ENCODE peak calls at places on chromosome 16, in seven cellular contexts. C is non-pigmented ciliary epithelial cell; G is SIG-M5; F is small intestine; Y is renal cortical epithelial cell; V is dorsolateral prefrontal cortex; I is activated T-cell treated with anti-CD3 and anti-CD28 coated beads, Interleukin-2, amount 50 U/mL, for 4 hours. N is an unnamed sample.

GRCh38 chr16:8173111-8173644 is 417.1 kb downstream of the TMEM114 start:
- DNase-seq in I (no peak), F (peak), V (peak), Y (peak), G (peak), C (peak), N (no peak)

GRCh38 chr16:4556112-4556511 is at the start of gene C16orf96:
- DNase-seq in V (no peak), C (no peak), Y (peak), I (no peak), F (no peak), G (no peak), N (no peak)

GRCh38 chr16:23587726-23588125 is 8.4 kb downstream of the NDUFAB1 start:
- DNase-seq in Y (no peak), F (no peak), I (no peak), V (no peak), G (no peak), C (peak), N (no peak)

GRCh38 chr16:89246383-89246902 is 28.9 kb downstream of the ZNF778 start:
- DNase-seq in F (no peak), I (no peak), C (no peak), Y (no peak), V (no peak), G (no peak), N (no peak)

GRCh38 chr16:69194488-69194887 is 7.5 kb downstream of the SNTB2 start:
- DNase-seq in C (no peak), F (no peak), I (no peak), V (no peak), G (no peak), Y (no peak), N (no peak)

GRCh38 chr16:10509534-10510025 is 70.8 kb downstream of the EMP2 start:
- DNase-seq in I (peak), Y (peak), G (peak), C (peak), F (peak), V (peak), N (peak)

GRCh38 chr16:6258056-6258455 is 1074.6 kb upstream of the RBFOX1 start:
- DNase-seq in I (no peak), V (no peak), C (no peak), F (no peak), Y (no peak), G (no peak), N (no peak)

GRCh38 chr16:85393674-85394510 is 219.2 kb upstream of the GSE1 start:
- DNase-seq in Y (no peak), C (no peak), F (peak), I (peak), G (no peak), V (peak), N (no peak)

GRCh38 chr16:4272114-4272954 is 489 bp downstream of the TFAP4 start:
- DNase-seq in I (peak), C (no peak), V (peak), F (peak), Y (no peak), G (no peak), N (peak)

GRCh38 chr16:86355538-86355937 is 154.8 kb upstream of the FOXF1 start:
- DNase-seq in I (no peak), F (no peak), Y (no peak), G (no peak), V (no peak), C (peak), N (no peak)

GRCh38 chr16:13021996-13022395 is 120.6 kb downstream of the SHISA9 start:
- DNase-seq in V (no peak), F (no peak), I (no peak), Y (peak), C (no peak), G (no peak), N (no peak)

GRCh38 chr16:78045865-78046581 is 23.7 kb downstream of the CLEC3A start:
- DNase-seq in F (peak), C (peak), Y (peak), G (no peak), V (peak), I (no peak), N (no peak)

GRCh38 chr16:30747331-30747730 is 894 bp upstream of the PHKG2 start:
- DNase-seq in F (peak), G (no peak), I (no peak), Y (peak), C (no peak), V (no peak), N (no peak)

GRCh38 chr16:70656712-70657263 is 10.4 kb downstream of the IL34 start:
- DNase-seq in C (no peak), G (no peak), I (no peak), V (peak), F (no peak), Y (no peak), N (no peak)

GRCh38 chr16:90031186-90031930 is 12.1 kb upstream of the DBNDD1 start:
- DNase-seq in C (no peak), F (no peak), I (no peak), G (no peak), V (no peak), Y (no peak), N (no peak)

GRCh38 chr16:2180962-2181923 is 15.2 kb downstream of the CASKIN1 start:
- DNase-seq in I (no peak), V (no peak), C (no peak), G (no peak), Y (no peak), F (no peak), N (no peak)

GRCh38 chr16:78290498-78291271 is 191.2 kb downstream of the WWOX start:
- DNase-seq in V (no peak), I (no peak), Y (no peak), F (no peak), G (no peak), C (no peak), N (no peak)

GRCh38 chr16:22164482-22164881 is 2.2 kb downstream of the SDR42E2 start:
- DNase-seq in Y (no peak), V (no peak), C (no peak), F (no peak), I (no peak), G (no peak), N (no peak)

GRCh38 chr16:20971420-20971819 is 70.8 kb downstream of the LYRM1 start:
- DNase-seq in Y (no peak), I (no peak), C (no peak), V (no peak), F (no peak), G (no peak), N (no peak)

GRCh38 chr16:89723279-89724250 is 2.2 kb downstream of the ZNF276 start:
- DNase-seq in F (peak), V (peak), Y (no peak), I (peak), C (no peak), G (no peak), N (peak)

GRCh38 chr16:70737377-70738082 is 51.7 kb upstream of the MTSS2 start:
- DNase-seq in Y (peak), V (no peak), I (peak), F (peak), C (no peak), G (no peak), N (peak)

GRCh38 chr16:14658063-14658462 is 25.3 kb downstream of the BFAR start:
- DNase-seq in Y (no peak), F (peak), C (no peak), I (no peak), V (no peak), G (no peak), N (no peak)

GRCh38 chr16:83661656-83662055 is 146.1 kb upstream of the HSBP1 start:
- DNase-seq in F (no peak), C (no peak), G (no peak), I (no peak), V (no peak), Y (peak), N (no peak)

GRCh38 chr16:66273644-66274334 is 92.7 kb upstream of the CDH5 start:
- DNase-seq in Y (peak), I (no peak), G (no peak), V (no peak), C (no peak), F (no peak), N (no peak)